ENCODE peak calls at places on chromosome 16, in six cellular contexts. D, Z, Y, Q, B and V are unnamed samples.

GRCh38 chr16:83959621-83960434 is 6.8 kb downstream of the OSGIN1 start:
- DNase-seq in D (no peak), Z (no peak), Y (no peak), Q (peak; percentile 57), B (no peak), V (no peak)

GRCh38 chr16:19166500-19166899 is 1.5 kb upstream of the SYT17 start:
- DNase-seq in D (no peak), Z (no peak), Y (no peak), Q (no peak), B (no peak), V (no peak)

GRCh38 chr16:89375021-89375420 is 115.3 kb downstream of the ANKRD11 start:
- DNase-seq in D (no peak), Z (no peak), Y (no peak), Q (peak; percentile 83), B (no peak), V (no peak)

GRCh38 chr16:1613240-1613639 is 1.1 kb downstream of the CRAMP1 start:
- DNase-seq in D (no peak), Z (no peak), Y (no peak), Q (no peak), B (no peak), V (no peak)

GRCh38 chr16:1573301-1573700 is 38.6 kb downstream of the IFT140 start:
- DNase-seq in D (no peak), Z (no peak), Y (peak; percentile 67), Q (no peak), B (no peak), V (no peak)

GRCh38 chr16:19520861-19521331 is 1.0 kb downstream of the GDE1 start:
- DNase-seq in D (no peak), Z (peak; percentile 34), Y (no peak), Q (no peak), B (no peak), V (no peak)

GRCh38 chr16:54489225-54489781 is 202.7 kb upstream of the IRX3 start:
- DNase-seq in D (no peak), Z (peak; percentile 54), Y (no peak), Q (no peak), B (no peak), V (no peak)

GRCh38 chr16:1940273-1941161 is 2.5 kb downstream of the MSRB1 start:
- DNase-seq in D (no peak), Z (no peak), Y (no peak), Q (no peak), B (no peak), V (no peak)

GRCh38 chr16:50263940-50264929 is 2.1 kb upstream of the ADCY7 start:
- DNase-seq in D (no peak), Z (no peak), Y (no peak), Q (no peak), B (no peak), V (no peak)

GRCh38 chr16:89798832-89799370 is 17.5 kb downstream of the FANCA start:
- DNase-seq in D (no peak), Z (no peak), Y (no peak), Q (peak; percentile 77), B (no peak), V (no peak)

GRCh38 chr16:49441366-49441780 is 67.8 kb downstream of the C16orf78 start:
- DNase-seq in D (peak; percentile 78), Z (peak; percentile 47), Y (no peak), Q (peak; percentile 89), B (peak; percentile 71), V (no peak)

GRCh38 chr16:85005278-85006069 is 5.9 kb downstream of the ZDHHC7 start:
- DNase-seq in D (no peak), Z (no peak), Y (no peak), Q (no peak), B (no peak), V (no peak)

GRCh38 chr16:85003723-85004586 is 7.4 kb downstream of the ZDHHC7 start:
- DNase-seq in D (no peak), Z (no peak), Y (no peak), Q (no peak), B (no peak), V (no peak)

GRCh38 chr16:85003076-85003475 is 8.3 kb downstream of the ZDHHC7 start:
- DNase-seq in D (no peak), Z (no peak), Y (no peak), Q (no peak), B (no peak), V (no peak)

GRCh38 chr16:85006639-85007038 is 4.7 kb downstream of the ZDHHC7 start:
- DNase-seq in D (no peak), Z (no peak), Y (no peak), Q (no peak), B (no peak), V (no peak)

DNA sequence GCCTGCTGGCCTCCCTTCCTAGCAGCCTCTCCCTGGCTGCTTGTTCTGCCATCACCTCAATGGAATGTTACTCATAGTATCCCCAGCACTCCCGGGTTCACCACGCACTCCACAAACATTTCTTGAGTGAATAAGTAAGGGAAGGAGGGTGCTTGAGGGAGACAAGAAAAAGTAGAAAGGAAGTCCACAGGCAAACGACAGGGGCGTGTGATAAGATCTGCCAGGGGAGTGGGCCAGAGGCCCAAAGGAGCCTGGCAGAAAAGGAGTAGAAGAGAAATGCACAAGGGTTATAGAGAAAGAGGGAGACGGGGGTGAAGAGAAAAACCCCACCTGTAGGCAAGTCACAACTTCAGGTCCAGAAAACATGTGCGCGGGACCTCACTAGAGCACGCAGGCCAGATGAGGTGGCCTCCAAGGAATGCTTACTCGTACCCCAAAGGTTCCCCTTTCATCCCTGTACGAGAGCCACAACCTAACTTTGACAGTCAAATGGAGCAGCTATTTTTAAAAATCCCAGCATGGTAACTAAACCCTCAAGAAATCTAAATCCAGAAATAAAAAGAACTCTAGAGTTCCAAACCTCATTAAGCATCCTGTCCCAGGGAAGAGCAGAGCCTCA is 6.6 kb downstream of the ZDHHC7 start:
- DNase-seq in D (no peak), Z (peak; percentile 56), Y (no peak), Q (no peak), B (no peak), V (no peak)
- TF ChIP-seq POLR2AphosphoS5 in D (no peak), Z (no peak), Y (no peak), Q (no peak), B (peak; percentile 10), V (no peak)

GRCh38 chr16:68907297-68907999 is 64.1 kb downstream of the TANGO6 start:
- DNase-seq in D (no peak), Z (no peak), Y (no peak), Q (no peak), B (no peak), V (no peak)

GRCh38 chr16:68909099-68909733 is 65.9 kb downstream of the TANGO6 start:
- DNase-seq in D (no peak), Z (no peak), Y (no peak), Q (no peak), B (no peak), V (no peak)

GRCh38 chr16:68915561-68915960 is 72.2 kb downstream of the TANGO6 start:
- DNase-seq in D (no peak), Z (no peak), Y (no peak), Q (no peak), B (no peak), V (no peak)

GRCh38 chr16:68908000-68908313 is 64.6 kb downstream of the TANGO6 start:
- DNase-seq in D (no peak), Z (no peak), Y (no peak), Q (no peak), B (no peak), V (no peak)

DNA sequence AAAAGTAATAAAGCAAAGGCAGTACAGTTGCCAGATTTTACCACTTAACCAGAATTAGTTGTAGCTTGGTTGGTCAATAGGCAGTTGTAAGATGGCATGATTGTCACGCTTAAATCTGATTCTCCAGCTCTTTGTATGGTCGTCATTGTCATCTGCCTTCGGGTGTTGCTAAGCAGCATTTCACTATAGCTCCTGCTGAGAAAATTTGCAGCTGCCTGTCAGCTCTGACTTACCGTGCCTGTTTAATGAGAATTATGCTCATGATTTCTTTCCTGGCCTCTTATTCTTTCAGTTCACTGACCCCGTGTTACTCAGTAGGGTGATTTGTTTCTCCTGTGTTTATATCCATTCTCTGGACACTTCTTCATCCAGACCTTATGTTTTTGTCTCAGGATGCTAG is 66.7 kb downstream of the TANGO6 start:
- DNase-seq in D (no peak), Z (no peak), Y (no peak), Q (no peak), B (no peak), V (no peak)
- TF ChIP-seq POLR2AphosphoS5 in D (no peak), Z (no peak), Y (no peak), Q (no peak), B (no peak), V (no peak)

GRCh38 chr16:15819046-15819445 is 37.8 kb downstream of the MYH11 start:
- DNase-seq in D (no peak), Z (no peak), Y (no peak), Q (no peak), B (no peak), V (no peak)

GRCh38 chr16:15825750-15826305 is 31.0 kb downstream of the MYH11 start:
- DNase-seq in D (no peak), Z (no peak), Y (no peak), Q (peak; percentile 40), B (no peak), V (no peak)

GRCh38 chr16:15820837-15821236 is 36.0 kb downstream of the MYH11 start:
- DNase-seq in D (no peak), Z (no peak), Y (no peak), Q (peak; percentile 22), B (no peak), V (no peak)

GRCh38 chr16:15827299-15827698 is 29.5 kb downstream of the MYH11 start:
- DNase-seq in D (no peak), Z (no peak), Y (no peak), Q (peak; percentile 14), B (peak; percentile 33), V (no peak)

GRCh38 chr16:15822957-15823356 is 33.9 kb downstream of the MYH11 start:
- DNase-seq in D (no peak), Z (peak; percentile 68), Y (peak; percentile 58), Q (peak; percentile 68), B (peak; percentile 51), V (no peak)
- TF ChIP-seq POLR2AphosphoS5 in D (no peak), Z (peak; percentile 82), Y (no peak), Q (no peak), B (no peak), V (no peak)

GRCh38 chr16:84986879-84987278 is 24.5 kb downstream of the ZDHHC7 start:
- DNase-seq in D (no peak), Z (no peak), Y (no peak), Q (no peak), B (no peak), V (no peak)

GRCh38 chr16:84983308-84983707 is 28.0 kb downstream of the ZDHHC7 start:
- DNase-seq in D (no peak), Z (no peak), Y (no peak), Q (peak; percentile 86), B (no peak), V (no peak)

GRCh38 chr16:84986102-84986501 is 25.2 kb downstream of the ZDHHC7 start:
- DNase-seq in D (no peak), Z (peak; percentile 45), Y (no peak), Q (no peak), B (no peak), V (no peak)

GRCh38 chr16:84982434-84982833 is 28.9 kb downstream of the ZDHHC7 start:
- DNase-seq in D (no peak), Z (peak; percentile 83), Y (no peak), Q (no peak), B (no peak), V (no peak)

GRCh38 chr16:84985079-84986065 is 26.0 kb downstream of the ZDHHC7 start:
- DNase-seq in D (no peak), Z (no peak), Y (no peak), Q (no peak), B (no peak), V (no peak)
- TF ChIP-seq POLR2AphosphoS5 in D (no peak), Z (no peak), Y (no peak), Q (no peak), B (no peak), V (no peak)